ENCODE peak calls at places on chromosomes 16 and 17, in eight cellular contexts. F is A549, R is stomach, H is neural progenitor cell, B is keratinocyte, O is tibial nerve, D is right lobe of liver, U is left ventricle myocardium inferior. P is an unnamed sample.

GRCh38 chr16:27379919-27380318 is 22.1 kb upstream of the IL21R start:
- DNase-seq in F (no peak), R (no peak), H (no peak), B (no peak), O (no peak), D (no peak), U (no peak), P (no peak)

GRCh38 chr16:83212301-83212841 is 585.6 kb downstream of the CDH13 start:
- DNase-seq in F (no peak), R (no peak), H (no peak), B (no peak), O (no peak), D (no peak), U (no peak), P (no peak)

GRCh38 chr16:73060216-73060615 is 12.3 kb upstream of the ZFHX3 start:
- DNase-seq in F (peak; percentile 40), R (no peak), H (no peak), B (no peak), O (no peak), D (no peak), U (no peak), P (no peak)

GRCh38 chr16:1429026-1429425 is 1.9 kb upstream of the PERCC1 start:
- DNase-seq in F (no peak), R (no peak), H (no peak), B (no peak), O (no peak), D (no peak), U (no peak), P (no peak)

GRCh38 chr17:19708431-19709175 is 7.8 kb downstream of the SLC47A2 start:
- DNase-seq in F (no peak), R (no peak), H (no peak), B (no peak), O (no peak), D (no peak), U (no peak), P (no peak)

GRCh38 chr17:43917348-43918025 is 10.2 kb upstream of the MPP2 start:
- DNase-seq in F (peak; percentile 43), R (peak; percentile 30), H (peak; percentile 66), B (no peak), O (no peak), D (peak; percentile 57), U (peak; percentile 43), P (peak; percentile 65)

GRCh38 chr17:66717680-66718079 is 117.2 kb upstream of the CACNG5 start:
- DNase-seq in F (no peak), R (no peak), H (no peak), B (no peak), O (no peak), D (no peak), U (no peak), P (no peak)

GRCh38 chr16:13896543-13897182 is 23.3 kb upstream of the ERCC4 start:
- DNase-seq in F (peak; percentile 32), R (no peak), H (no peak), B (no peak), O (no peak), D (no peak), U (no peak), P (no peak)

GRCh38 chr16:17316005-17316404 is 154.8 kb downstream of the XYLT1 start:
- DNase-seq in F (no peak), R (no peak), H (no peak), B (no peak), O (no peak), D (no peak), U (no peak), P (no peak)

GRCh38 chr16:55364811-55365210 is 40.8 kb downstream of the IRX6 start:
- DNase-seq in F (no peak), R (no peak), H (peak; percentile 16), B (no peak), O (no peak), D (no peak), U (no peak), P (no peak)

GRCh38 chr16:2195316-2196161 is 866 bp downstream of the CASKIN1 start:
- DNase-seq in F (no peak), R (no peak), H (peak; percentile 43), B (no peak), O (no peak), D (no peak), U (no peak), P (no peak)

GRCh38 chr16:397736-398332 is 835 bp downstream of the NME4 start:
- DNase-seq in F (peak; percentile 86), R (peak; percentile 82), H (peak; percentile 91), B (no peak), O (peak; percentile 56), D (peak; percentile 72), U (peak; percentile 74), P (peak; percentile 78)

GRCh38 chr17:45703806-45704205 is 80.3 kb upstream of the CRHR1 start:
- DNase-seq in F (no peak), R (no peak), H (no peak), B (no peak), O (no peak), D (no peak), U (no peak), P (no peak)

GRCh38 chr16:8848231-8848938 is 20.4 kb downstream of the CARHSP1 start:
- DNase-seq in F (no peak), R (no peak), H (no peak), B (no peak), O (no peak), D (no peak), U (no peak), P (no peak)

GRCh38 chr16:4371481-4372314 is at the start of gene VASN:
- DNase-seq in F (peak; percentile 68), R (peak; percentile 88), H (peak; percentile 90), B (no peak), O (peak; percentile 83), D (peak; percentile 89), U (peak; percentile 83), P (peak; percentile 85)

DNA sequence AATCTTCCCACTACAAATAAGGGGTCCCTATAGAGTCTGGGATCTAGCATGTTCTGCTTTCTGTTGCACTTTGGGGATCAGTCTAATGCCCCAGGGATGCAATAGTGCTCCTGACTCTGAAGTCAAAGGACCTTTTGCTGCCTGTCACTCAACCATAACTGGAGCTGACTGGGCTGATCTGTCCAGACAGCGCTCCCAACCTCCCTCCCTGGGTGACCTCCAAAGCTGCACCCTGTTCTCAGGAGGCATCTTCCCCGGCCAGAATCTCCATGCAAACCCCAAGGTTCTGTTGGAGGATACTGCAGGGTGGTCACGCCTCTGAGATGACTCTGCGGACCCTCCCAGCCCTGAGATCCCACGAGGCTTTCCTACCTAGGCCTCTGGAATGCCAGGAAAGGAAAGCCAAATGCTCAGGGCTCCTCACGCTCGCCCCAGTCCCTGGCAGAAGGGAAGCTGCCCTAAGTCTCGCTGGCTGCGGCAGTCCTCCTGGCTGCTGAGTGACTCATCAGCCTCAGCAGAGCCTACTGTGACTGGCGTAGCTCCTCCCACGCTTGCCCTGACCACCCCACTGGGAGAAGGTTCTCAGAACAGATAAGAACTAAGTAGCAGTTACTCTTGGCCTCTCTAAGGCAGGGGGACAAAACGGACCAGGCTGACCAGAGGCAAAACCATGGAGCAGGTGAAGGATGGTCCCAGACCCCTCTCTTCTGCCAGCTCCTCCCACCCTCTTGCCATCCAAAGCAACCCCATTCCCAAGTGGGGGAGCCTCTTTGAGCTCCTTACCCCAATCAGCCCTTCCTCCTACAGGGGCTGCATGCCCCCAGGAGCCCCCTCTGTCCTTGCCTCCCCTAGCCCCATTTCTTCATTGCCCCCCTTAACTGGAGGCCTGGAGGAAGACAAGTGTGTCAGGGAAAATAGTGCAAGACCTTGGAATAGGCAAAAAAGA is 124.1 kb upstream of the TNRC6C start:
- DNase-seq in F (peak; percentile 71), R (peak; percentile 66), H (peak; percentile 39), B (no peak), O (no peak), D (peak; percentile 51), U (peak; percentile 55), P (peak; percentile 80)
- H3K27ac ChIP-seq in F (peak overlapping the region; percentile 42), R (no peak overlapping the region), H (no peak overlapping the region), B (no peak overlapping the region), O (no peak overlapping the region), D (no peak overlapping the region), U (peak overlapping the region; percentile 53), P (no peak overlapping the region)

DNA sequence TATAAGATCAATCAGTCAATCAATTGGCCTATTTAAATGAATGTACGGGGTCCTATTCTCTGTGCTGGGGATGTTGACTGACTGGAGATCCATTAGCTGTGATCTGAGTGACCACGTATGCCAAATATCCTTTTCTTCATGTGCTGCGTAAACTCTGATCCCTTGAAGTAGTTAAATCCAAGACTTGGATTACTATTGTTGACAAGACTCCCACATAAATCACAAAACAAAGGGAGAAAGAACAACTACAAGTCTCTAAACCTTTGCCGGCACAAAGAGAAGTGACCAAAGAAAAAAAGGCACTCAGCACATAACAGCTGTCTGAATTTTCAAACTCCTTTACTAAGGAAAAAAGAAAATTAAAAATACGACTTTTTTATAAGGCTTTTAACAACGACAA is 559.9 kb upstream of the CDH8 start:
- DNase-seq in F (no peak), R (no peak), H (peak; percentile 42), B (no peak), O (no peak), D (no peak), U (no peak), P (no peak)
- H3K4me1 ChIP-seq in F (no peaks in the 10 kb centered on the region), R (no peaks in the 10 kb centered on the region), H (peaks cover 8% of the 10 kb centered on the region), B (no peaks in the 10 kb centered on the region), O (no peaks in the 10 kb centered on the region), D (no peaks in the 10 kb centered on the region), U (no peaks in the 10 kb centered on the region), P (no peaks in the 10 kb centered on the region)

GRCh38 chr16:30986129-30986991 is 1.4 kb downstream of the HSD3B7 start:
- DNase-seq in F (no peak), R (no peak), H (no peak), B (no peak), O (no peak), D (no peak), U (no peak), P (no peak)
- TF ChIP-seq CTCF in F (no peak), R (no peak), H (no peak), B (no peak), O (peak; percentile 15), D (no peak), U (no peak), P (no peak)

GRCh38 chr16:89371386-89371785 is 119.0 kb downstream of the ANKRD11 start:
- DNase-seq in F (no peak), R (no peak), H (no peak), B (no peak), O (no peak), D (no peak), U (no peak), P (no peak)

GRCh38 chr16:89370601-89371000 is 119.8 kb downstream of the ANKRD11 start:
- DNase-seq in F (no peak), R (no peak), H (no peak), B (no peak), O (no peak), D (no peak), U (no peak), P (no peak)

GRCh38 chr16:89369266-89369895 is 121.0 kb downstream of the ANKRD11 start:
- DNase-seq in F (no peak), R (no peak), H (no peak), B (no peak), O (no peak), D (no peak), U (no peak), P (no peak)

GRCh38 chr16:89368604-89369249 is 121.6 kb downstream of the ANKRD11 start:
- DNase-seq in F (no peak), R (no peak), H (no peak), B (no peak), O (no peak), D (no peak), U (no peak), P (no peak)

DNA sequence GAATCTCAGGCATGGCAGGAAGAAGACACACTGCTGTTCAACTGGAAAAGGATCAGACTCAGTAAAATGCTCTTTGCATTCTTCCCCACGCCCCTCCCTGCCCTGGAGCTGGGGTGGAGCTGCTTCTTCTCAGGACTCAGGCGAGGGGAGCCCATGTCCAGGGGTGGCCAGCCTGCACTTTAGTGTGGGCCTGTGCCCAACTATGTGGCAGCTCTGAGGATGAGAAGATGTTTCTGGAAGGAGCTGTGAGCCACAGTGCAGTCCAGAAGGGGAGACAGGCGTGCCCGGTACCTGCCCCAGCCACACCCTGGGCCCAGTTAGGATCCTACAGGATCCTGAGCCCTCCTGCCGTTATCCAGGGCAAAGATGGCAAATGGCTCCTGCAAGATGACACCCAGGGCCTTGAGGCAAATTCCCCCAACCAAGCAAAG is 120.3 kb downstream of the ANKRD11 start:
- DNase-seq in F (no peak), R (no peak), H (no peak), B (no peak), O (no peak), D (no peak), U (no peak), P (no peak)
- H3K27ac ChIP-seq in F (peak overlapping the region; percentile 19), R (no peak overlapping the region), H (peak overlapping the region; percentile 37), B (peak overlapping the region; percentile 30), O (no peak overlapping the region), D (no peak overlapping the region), U (no peak overlapping the region), P (peak overlapping the region; percentile 4)

P was measured in lower lobe of right lung.